ENCODE peak calls at places on chromosomes 2 and 18, in four cellular contexts. R, B, V and E are unnamed samples.

GRCh38 chr18:46343940-46344372 is 239.8 kb downstream of the HAUS1 start:
- DNase-seq in R (peak; percentile 23), V (peak; percentile 44), B (peak; percentile 8), E (no peak)

GRCh38 chr2:242020196-242021004 is 150.9 kb downstream of the RTP5 start:
- DNase-seq in V (no peak), B (no peak), R (no peak), E (no peak)

GRCh38 chr2:176891105-176891504 is 321.5 kb upstream of the HNRNPA3 start:
- DNase-seq in B (no peak), V (no peak), R (no peak), E (no peak)

GRCh38 chr2:85911836-85912692 is 23.3 kb upstream of the ST3GAL5 start:
- DNase-seq in R (no peak), B (no peak), V (no peak), E (no peak)

GRCh38 chr2:204550738-204551137 is 5.5 kb downstream of the PARD3B start:
- DNase-seq in V (no peak), R (no peak), B (no peak), E (no peak)

GRCh38 chr18:79484661-79485621 is 89.2 kb downstream of the NFATC1 start:
- DNase-seq in B (no peak), R (no peak), V (no peak), E (peak; percentile 53)

GRCh38 chr2:28155627-28156026 is 237.0 kb upstream of the FOSL2 start:
- DNase-seq in B (peak; percentile 73), V (no peak), R (no peak), E (no peak)

GRCh38 chr18:79139206-79139605 is 70.0 kb downstream of the ATP9B start:
- DNase-seq in R (peak; percentile 21), V (peak; percentile 51), B (no peak), E (no peak)

GRCh38 chr2:240121675-240122074 is 14.4 kb downstream of the COPS9 start:
- DNase-seq in R (no peak), V (no peak), B (no peak), E (no peak)

GRCh38 chr2:33238111-33238510 is 238.3 kb upstream of the RASGRP3 start:
- DNase-seq in B (no peak), V (no peak), R (no peak), E (no peak)

GRCh38 chr2:54704688-54705605 is 18.5 kb upstream of the EML6 start:
- DNase-seq in B (peak; percentile 10), R (no peak), V (no peak), E (no peak)

GRCh38 chr18:75530548-75531211 is 103.2 kb upstream of the SMIM21 start:
- DNase-seq in V (no peak), B (no peak), R (no peak), E (no peak)

GRCh38 chr2:233267516-233268245 is 16.2 kb downstream of the ATG16L1 start:
- DNase-seq in V (peak; percentile 84), R (peak; percentile 86), B (no peak), E (no peak)

GRCh38 chr2:74334931-74335333 is 8.3 kb downstream of the SLC4A5 start:
- DNase-seq in V (peak; percentile 77), R (peak; percentile 66), B (peak; percentile 72), E (peak; percentile 85)

GRCh38 chr2:171490577-171490976 is 31.7 kb upstream of the CYBRD1 start:
- DNase-seq in R (no peak), B (no peak), V (no peak), E (no peak)

GRCh38 chr2:37569986-37570688 is 101.3 kb downstream of the CDC42EP3 start:
- DNase-seq in R (no peak), V (no peak), B (no peak), E (no peak)

GRCh38 chr18:8847066-8847755 is 141.9 kb downstream of the MTCL1 start:
- DNase-seq in R (no peak), V (no peak), B (no peak), E (no peak)

GRCh38 chr2:99190548-99190947 is 9.6 kb downstream of the MRPL30 start:
- DNase-seq in B (no peak), V (no peak), R (no peak), E (no peak)
- TF ChIP-seq CTCF in B (peak; percentile 9), V (no peak), R (no peak), E (no peak)

GRCh38 chr18:815353-815752 is 3.3 kb upstream of the YES1 start:
- DNase-seq in V (no peak), R (no peak), B (no peak), E (no peak)

GRCh38 chr18:812673-813404 is 797 bp upstream of the YES1 start:
- DNase-seq in B (peak; percentile 77), V (peak; percentile 69), R (peak; percentile 68), E (no peak)

GRCh38 chr18:816088-816653 is 4.1 kb upstream of the YES1 start:
- DNase-seq in R (no peak), B (no peak), V (no peak), E (no peak)

GRCh38 chr18:813405-814071 is 1.5 kb upstream of the YES1 start:
- DNase-seq in R (no peak), B (no peak), V (no peak), E (no peak)

GRCh38 chr18:814300-815084 is 2.5 kb upstream of the YES1 start:
- DNase-seq in R (no peak), B (peak; percentile 67), V (no peak), E (no peak)
- TF ChIP-seq CTCF in R (no peak), B (no peak), V (no peak), E (no peak)

GRCh38 chr18:69365658-69366057 is 35.0 kb upstream of the DOK6 start:
- DNase-seq in V (no peak), R (no peak), B (no peak), E (no peak)
- TF ChIP-seq CTCF in V (no peak), R (no peak), B (no peak), E (no peak)

DNA sequence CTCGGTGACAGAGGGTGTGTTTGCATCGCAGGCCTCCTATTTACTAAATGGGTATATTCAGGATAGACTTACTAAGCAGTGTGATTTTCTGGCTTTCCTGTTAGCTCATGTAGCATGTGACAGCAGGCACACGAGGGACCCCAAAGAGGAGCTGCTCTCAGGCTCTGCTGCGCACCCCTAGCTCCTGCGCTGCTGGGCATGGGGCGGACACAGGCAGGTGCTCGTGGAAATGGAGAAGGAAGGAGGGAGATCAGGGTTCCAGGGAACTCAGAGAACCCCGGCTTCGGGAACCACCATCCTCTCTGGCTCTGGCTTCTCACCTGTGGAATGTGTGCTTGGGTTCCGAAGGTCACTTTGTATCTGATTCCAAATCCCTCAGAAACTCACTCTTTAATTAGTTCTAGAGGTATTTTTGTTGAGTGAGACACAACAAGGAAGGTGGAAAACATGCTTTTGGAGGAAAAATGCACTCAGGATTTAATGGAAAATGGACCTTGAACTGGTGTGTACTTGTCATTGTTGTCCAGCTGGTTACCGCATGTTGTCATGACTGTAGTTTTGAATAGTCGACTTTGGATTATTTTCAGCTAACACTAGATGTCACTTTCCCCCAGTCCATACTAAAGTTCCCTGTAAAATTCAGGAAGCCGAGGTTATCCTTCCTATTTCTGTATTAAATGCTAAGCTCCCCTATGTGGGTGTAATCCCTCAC is 3.5 kb downstream of the SNTG2 start:
- DNase-seq in V (no peak), B (no peak), R (no peak), E (no peak)
- TF ChIP-seq CTCF in V (no peak), B (no peak), R (no peak), E (no peak)

GRCh38 chr2:35415282-35415681 is 940.3 kb upstream of the CRIM1 start:
- DNase-seq in V (no peak), B (no peak), R (no peak), E (no peak)
- TF ChIP-seq CTCF in V (no peak), B (no peak), R (no peak), E (peak; percentile 34)

GRCh38 chr2:200199005-200199404 is 107.5 kb upstream of the SPATS2L start:
- DNase-seq in R (no peak), V (no peak), B (no peak), E (no peak)

GRCh38 chr2:200199576-200200263 is 106.8 kb upstream of the SPATS2L start:
- DNase-seq in R (no peak), V (no peak), B (no peak), E (no peak)

GRCh38 chr2:200208041-200208440 is 98.5 kb upstream of the SPATS2L start:
- DNase-seq in B (no peak), V (no peak), R (no peak), E (no peak)

GRCh38 chr2:200209030-200209429 is 97.5 kb upstream of the SPATS2L start:
- DNase-seq in V (no peak), B (no peak), R (no peak), E (no peak)

GRCh38 chr2:200203381-200203827 is 103.1 kb upstream of the SPATS2L start:
- DNase-seq in B (no peak), R (no peak), V (no peak), E (no peak)
- TF ChIP-seq CTCF in B (no peak), R (no peak), V (no peak), E (no peak)

GRCh38 chr2:69720404-69720803 is 21.5 kb upstream of the ANXA4 start:
- DNase-seq in R (no peak), B (peak; percentile 26), V (no peak), E (no peak)
- TF ChIP-seq CTCF in R (no peak), B (peak; percentile 24), V (no peak), E (peak; percentile 23)

GRCh38 chr2:192029089-192029488 is 165.6 kb downstream of the TMEFF2 start:
- DNase-seq in V (no peak), R (no peak), B (peak; percentile 52), E (peak; percentile 8)
- TF ChIP-seq CTCF in V (no peak), R (no peak), B (peak; percentile 57), E (no peak)

DNA sequence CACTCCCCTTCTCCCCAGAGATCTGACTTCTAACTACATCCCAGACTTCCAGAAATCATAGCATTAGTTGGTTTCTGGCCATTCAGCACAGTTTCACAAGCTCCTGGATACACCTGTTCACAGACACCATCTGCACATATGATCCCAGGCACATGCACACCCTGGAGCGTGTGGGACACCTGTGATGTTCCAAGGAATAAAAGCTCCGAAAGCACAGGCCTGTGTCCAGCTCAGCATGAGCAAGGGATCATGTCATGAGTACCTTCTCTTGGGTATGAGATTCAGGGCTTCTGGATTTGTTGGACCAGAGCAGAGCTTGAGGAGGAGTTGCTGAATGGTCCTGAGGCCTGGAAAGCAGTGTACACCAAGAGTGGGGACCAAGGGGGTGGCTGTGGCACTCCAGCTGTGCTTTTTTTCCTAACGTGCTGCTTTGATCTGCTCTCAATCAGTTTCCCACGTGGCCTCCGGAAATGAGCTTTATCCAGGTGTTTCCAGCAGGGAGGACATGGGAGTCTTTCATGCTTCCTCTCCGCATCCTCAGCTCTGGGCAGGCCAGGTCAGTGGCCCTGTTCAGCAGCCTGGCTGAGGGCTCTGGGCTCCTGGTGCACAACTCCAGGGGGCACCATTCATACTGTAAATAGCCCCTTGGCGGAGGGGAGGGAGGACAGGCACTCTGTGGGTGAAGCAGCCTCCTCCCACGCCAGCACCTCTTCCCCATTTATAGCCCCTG is 1.8 kb downstream of the DYSF start:
- DNase-seq in B (no peak), V (no peak), R (no peak), E (no peak)
- TF ChIP-seq CTCF in B (no peak), V (no peak), R (no peak), E (no peak)

DNA sequence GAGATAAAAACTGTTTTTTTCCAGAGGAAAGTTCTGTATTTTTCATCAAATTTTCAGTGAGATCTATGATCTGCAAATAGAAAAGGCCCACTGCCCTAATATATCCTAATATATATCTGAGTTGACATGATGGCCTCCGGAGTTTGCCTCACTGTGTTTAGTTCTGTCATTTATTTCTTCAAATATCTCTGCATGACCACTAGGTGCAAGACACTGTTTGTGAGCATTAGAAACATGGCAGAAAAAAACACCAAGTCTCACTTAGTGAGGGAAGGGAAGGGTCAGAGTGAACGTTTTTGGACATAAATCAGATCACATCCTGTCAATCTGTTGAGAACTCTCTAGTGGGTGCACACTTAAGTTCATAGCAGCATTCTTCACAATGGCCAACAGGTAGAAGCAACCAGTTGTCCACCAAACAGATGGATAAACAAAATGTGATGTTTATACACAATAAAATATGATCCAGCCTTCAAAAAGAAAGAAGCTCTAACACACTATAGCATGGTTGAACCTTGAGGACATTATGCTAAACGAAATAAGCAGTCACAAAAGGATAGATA is 53.4 kb downstream of the SPIRE1 start:
- DNase-seq in V (no peak), R (no peak), B (no peak), E (no peak)
- TF ChIP-seq CTCF in V (no peak), R (no peak), B (no peak), E (no peak)